ENCODE peak calls at places on chromosomes 2 and 18, in eight cellular contexts. R, H, P, W, F, M, E and L are unnamed samples.

GRCh38 chr18:48022021-48022420 is 91.6 kb upstream of the SMAD2 start:
- DNase-seq in R (no peak), H (peak; percentile 51), P (no peak), W (no peak), F (no peak), M (no peak), E (no peak), L (no peak)

GRCh38 chr18:7749001-7749391 is 181.9 kb downstream of the PTPRM start:
- DNase-seq in R (no peak), H (no peak), P (no peak), W (no peak), F (no peak), M (no peak), E (no peak), L (no peak)

GRCh38 chr2:231709981-231710750 is 1.8 kb downstream of the PTMA start:
- DNase-seq in R (peak; percentile 97), H (peak; percentile 93), P (peak; percentile 82), W (no peak), F (peak; percentile 85), M (peak; percentile 79), E (peak; percentile 85), L (peak; percentile 86)

GRCh38 chr2:117257369-117257768 is 557.1 kb upstream of the DDX18 start:
- DNase-seq in R (no peak), H (no peak), P (no peak), W (no peak), F (no peak), M (no peak), E (no peak), L (no peak)

GRCh38 chr2:175393851-175394250 is 212.3 kb upstream of the ATP5MC3 start:
- DNase-seq in R (no peak), H (no peak), P (no peak), W (no peak), F (no peak), M (no peak), E (peak; percentile 18), L (no peak)

GRCh38 chr2:111042772-111043771 is 77.6 kb upstream of the BCL2L11 start:
- DNase-seq in R (peak; percentile 71), H (no peak), P (no peak), W (no peak), F (no peak), M (no peak), E (no peak), L (no peak)

GRCh38 chr2:191048073-191048472 is 34.1 kb upstream of the STAT1 start:
- DNase-seq in R (no peak), H (no peak), P (no peak), W (peak; percentile 34), F (peak; percentile 18), M (peak; percentile 36), E (peak; percentile 68), L (peak; percentile 68)

GRCh38 chr2:53859354-53860159 is at the start of gene GPR75:
- DNase-seq in R (peak; percentile 73), H (no peak), P (peak; percentile 29), W (no peak), F (peak; percentile 17), M (peak; percentile 16), E (peak; percentile 43), L (peak; percentile 22)

GRCh38 chr2:96241227-96241626 is 24.6 kb downstream of the TMEM127 start:
- DNase-seq in R (no peak), H (no peak), P (no peak), W (no peak), F (no peak), M (no peak), E (no peak), L (no peak)

GRCh38 chr2:239297142-239298125 is 103.4 kb downstream of the HDAC4 start:
- DNase-seq in R (peak; percentile 72), H (peak; percentile 52), P (peak; percentile 11), W (no peak), F (no peak), M (no peak), E (no peak), L (no peak)

GRCh38 chr2:239300871-239301742 is 99.7 kb downstream of the HDAC4 start:
- DNase-seq in R (peak; percentile 70), H (peak; percentile 61), P (peak; percentile 14), W (no peak), F (no peak), M (no peak), E (no peak), L (no peak)

GRCh38 chr2:239300242-239300641 is 100.6 kb downstream of the HDAC4 start:
- DNase-seq in R (peak; percentile 25), H (no peak), P (peak; percentile 14), W (no peak), F (no peak), M (no peak), E (no peak), L (no peak)

GRCh38 chr2:239298126-239298804 is 102.6 kb downstream of the HDAC4 start:
- DNase-seq in R (peak; percentile 79), H (peak; percentile 49), P (peak; percentile 12), W (no peak), F (no peak), M (no peak), E (no peak), L (no peak)

GRCh38 chr2:239299218-239299939 is 101.4 kb downstream of the HDAC4 start:
- DNase-seq in R (peak; percentile 72), H (peak; percentile 44), P (peak; percentile 5), W (no peak), F (no peak), M (no peak), E (no peak), L (no peak)
- H3K4me3 ChIP-seq in R (no peak overlapping the region), H (no peak overlapping the region), P (no peak overlapping the region), W (no peak overlapping the region), F (no peak overlapping the region), M (no peak overlapping the region), E (no peak overlapping the region), L (no peak overlapping the region)

DNA sequence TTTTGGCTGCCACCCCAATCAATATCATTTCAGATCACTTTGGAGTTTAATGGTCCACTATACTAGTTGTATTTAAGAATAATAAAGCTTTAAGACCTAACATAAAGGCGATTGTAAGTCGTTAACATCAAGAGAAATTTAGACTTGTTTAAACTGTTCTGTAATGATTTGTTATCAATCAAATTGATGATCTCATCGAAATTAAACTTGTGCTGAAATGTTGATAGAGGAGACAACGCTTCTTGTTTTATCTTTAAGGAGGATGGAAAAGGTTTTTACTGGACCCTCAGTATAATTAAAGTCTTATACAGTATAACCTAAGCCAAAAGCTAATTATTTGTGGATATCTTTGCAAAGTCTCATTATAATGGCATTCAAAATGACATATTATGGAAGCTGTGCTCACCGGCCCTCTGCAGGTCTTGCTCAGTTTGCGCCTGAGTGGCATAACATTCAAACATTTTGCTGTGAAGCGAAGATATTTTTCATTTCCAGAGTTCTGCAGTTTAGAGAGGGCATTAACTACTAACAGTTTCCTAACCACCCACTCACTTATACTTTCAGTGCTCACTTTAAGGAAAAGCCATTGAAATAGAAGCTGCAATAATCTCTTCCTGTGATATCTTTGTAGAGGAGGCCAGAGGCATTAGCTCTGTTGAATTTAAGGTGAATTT is 1.4 kb upstream of the SERTAD2 start:
- DNase-seq in R (no peak), H (no peak), P (no peak), W (no peak), F (peak; percentile 38), M (peak; percentile 37), E (no peak), L (no peak)
- TF ChIP-seq CTCF in R (no peak), H (no peak), P (peak; percentile 35), W (peak; percentile 43), F (peak; percentile 43), M (peak; percentile 58), E (peak; percentile 52), L (peak; percentile 44)

GRCh38 chr2:100321181-100321880 is 970 bp downstream of the LONRF2 start:
- DNase-seq in R (peak; percentile 71), H (no peak), P (peak; percentile 25), W (no peak), F (peak; percentile 42), M (no peak), E (peak; percentile 33), L (peak; percentile 25)
- H3K4me3 ChIP-seq in R (peak overlapping the region; percentile 38), H (peak overlapping the region; percentile 62), P (peak overlapping the region; percentile 72), W (peak overlapping the region; percentile 53), F (peak overlapping the region; percentile 31), M (no peak overlapping the region), E (no peak overlapping the region), L (peak overlapping the region; percentile 36)

DNA sequence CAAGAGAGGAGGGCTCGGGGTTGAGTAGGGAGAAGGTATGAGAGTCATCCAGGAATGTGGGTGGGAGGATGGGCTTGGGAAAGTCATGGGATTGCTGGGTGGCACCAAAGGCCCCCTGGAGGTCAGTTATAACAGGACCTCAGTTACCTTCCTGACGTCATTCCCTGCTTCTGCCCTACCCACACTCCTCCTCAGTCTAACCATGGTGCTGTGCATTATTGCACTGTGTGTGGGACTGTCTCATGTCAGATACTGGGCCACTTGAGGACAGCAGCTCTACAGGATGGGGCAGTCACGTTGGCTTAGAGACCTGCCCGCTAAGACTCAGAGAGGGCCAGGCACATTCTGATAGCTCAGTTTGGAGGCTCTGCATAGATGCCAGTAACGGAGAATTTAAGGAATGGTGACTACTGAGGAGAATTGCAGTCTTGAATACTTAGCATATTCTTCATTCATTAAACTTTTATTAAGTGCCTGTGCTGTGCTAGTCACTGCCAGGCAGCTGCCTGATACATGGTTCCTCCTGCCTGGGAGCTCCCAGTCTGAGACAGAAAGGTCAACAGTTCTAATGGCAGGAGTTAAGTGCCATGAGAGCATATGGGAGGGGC is 90.5 kb downstream of the LAMA3 start:
- DNase-seq in R (no peak), H (no peak), P (no peak), W (no peak), F (peak; percentile 43), M (peak; percentile 69), E (peak; percentile 26), L (peak; percentile 52)
- TF ChIP-seq CTCF in R (no peak), H (no peak), P (no peak), W (no peak), F (no peak), M (peak; percentile 13), E (no peak), L (no peak)

GRCh38 chr2:12910431-12910830 is 193.7 kb downstream of the TRIB2 start:
- DNase-seq in R (no peak), H (no peak), P (no peak), W (no peak), F (no peak), M (peak; percentile 60), E (no peak), L (no peak)
- H3K4me3 ChIP-seq in R (no peak overlapping the region), H (no peak overlapping the region), P (no peak overlapping the region), W (no peak overlapping the region), F (no peak overlapping the region), M (no peak overlapping the region), E (no peak overlapping the region), L (no peak overlapping the region)